ENCODE peak calls at places on chromosomes 1 and 21, in nine cellular contexts. A, E, W, G, S, U, V, B and Z are unnamed samples.

GRCh38 chr1:42466030-42466429 is 2.9 kb downstream of the CCDC30 start:
- DNase-seq in A (no peak), E (no peak), W (no peak), G (no peak), S (no peak), U (no peak), V (no peak), B (no peak), Z (no peak)

GRCh38 chr1:234185438-234185837 is 187.8 kb upstream of the COA6 start:
- DNase-seq in A (no peak), E (no peak), W (no peak), G (no peak), S (no peak), U (no peak), V (no peak), B (no peak), Z (no peak)

GRCh38 chr1:235357485-235358378 is 9.5 kb upstream of the TBCE start:
- DNase-seq in A (no peak), E (no peak), W (no peak), G (peak), S (no peak), U (no peak), V (no peak), B (no peak), Z (no peak)

GRCh38 chr21:28872218-28872617 is 120.5 kb downstream of the LTN1 start:
- DNase-seq in A (no peak), E (no peak), W (no peak), G (no peak), S (no peak), U (no peak), V (no peak), B (peak), Z (no peak)

GRCh38 chr1:5896706-5897105 is 95.5 kb downstream of the NPHP4 start:
- DNase-seq in A (no peak), E (no peak), W (no peak), G (peak), S (no peak), U (no peak), V (no peak), B (no peak), Z (no peak)

GRCh38 chr1:8373547-8374270 is 55.8 kb downstream of the SLC45A1 start:
- DNase-seq in A (no peak), E (no peak), W (no peak), G (no peak), S (no peak), U (no peak), V (no peak), B (peak), Z (no peak)

GRCh38 chr1:156462954-156463795 is 37.4 kb downstream of the MEF2D start:
- DNase-seq in A (no peak), E (no peak), W (no peak), G (no peak), S (no peak), U (no peak), V (no peak), B (no peak), Z (no peak)

GRCh38 chr1:9448132-9449105 is 90.8 kb upstream of the SLC25A33 start:
- DNase-seq in A (no peak), E (no peak), W (no peak), G (no peak), S (no peak), U (no peak), V (no peak), B (no peak), Z (no peak)

GRCh38 chr1:209150114-209150513 is 433.4 kb upstream of the CAMK1G start:
- DNase-seq in A (no peak), E (no peak), W (no peak), G (peak), S (no peak), U (no peak), V (no peak), B (peak), Z (no peak)

GRCh38 chr21:32252136-32252535 is 26.7 kb downstream of the MIS18A start:
- DNase-seq in A (no peak), E (no peak), W (no peak), G (no peak), S (no peak), U (no peak), V (no peak), B (no peak), Z (no peak)

GRCh38 chr1:158067651-158068050 is 74.2 kb downstream of the KIRREL1 start:
- DNase-seq in A (no peak), E (no peak), W (no peak), G (no peak), S (no peak), U (no peak), V (no peak), B (peak), Z (no peak)

GRCh38 chr1:233689017-233689747 is 75.3 kb downstream of the KCNK1 start:
- DNase-seq in A (no peak), E (no peak), W (no peak), G (no peak), S (no peak), U (no peak), V (no peak), B (peak), Z (no peak)

GRCh38 chr1:31912839-31913239 is 25.3 kb downstream of the PTP4A2 start:
- DNase-seq in A (no peak), E (no peak), W (no peak), G (no peak), S (no peak), U (no peak), V (no peak), B (no peak), Z (no peak)

GRCh38 chr1:51998007-51998406 is 7.5 kb upstream of the RAB3B start:
- DNase-seq in A (no peak), E (no peak), W (no peak), G (no peak), S (no peak), U (no peak), V (no peak), B (no peak), Z (no peak)

GRCh38 chr1:151616505-151616849 is 4.6 kb downstream of the SNX27 start:
- DNase-seq in A (no peak), E (no peak), W (no peak), G (no peak), S (no peak), U (no peak), V (no peak), B (peak), Z (no peak)

GRCh38 chr1:54640361-54640760 is 1.2 kb upstream of the MROH7 start:
- DNase-seq in A (no peak), E (no peak), W (peak), G (no peak), S (no peak), U (no peak), V (no peak), B (no peak), Z (no peak)

GRCh38 chr1:160043543-160043942 is 11.8 kb upstream of the PIGM start:
- DNase-seq in A (no peak), E (no peak), W (no peak), G (no peak), S (no peak), U (no peak), V (no peak), B (no peak), Z (no peak)

GRCh38 chr1:150551784-150552691 is 2.8 kb downstream of the ADAMTSL4 start:
- DNase-seq in A (no peak), E (no peak), W (peak), G (no peak), S (no peak), U (no peak), V (no peak), B (peak), Z (no peak)

GRCh38 chr1:156004843-156005593 is 15.7 kb downstream of the SSR2 start:
- DNase-seq in A (no peak), E (no peak), W (no peak), G (no peak), S (no peak), U (no peak), V (no peak), B (no peak), Z (no peak)

GRCh38 chr1:19825298-19825697 is 10.2 kb upstream of the RNF186 start:
- DNase-seq in A (no peak), E (no peak), W (no peak), G (no peak), S (no peak), U (no peak), V (no peak), B (no peak), Z (no peak)

GRCh38 chr1:107449326-107449725 is 308.5 kb downstream of the NTNG1 start:
- DNase-seq in A (no peak), E (no peak), W (no peak), G (no peak), S (no peak), U (no peak), V (no peak), B (no peak), Z (no peak)

GRCh38 chr1:8169364-8170058 is 143.4 kb upstream of the ERRFI1 start:
- DNase-seq in A (no peak), E (no peak), W (no peak), G (no peak), S (peak), U (peak), V (peak), B (peak), Z (peak)

GRCh38 chr1:5485968-5486665 is 506.1 kb downstream of the NPHP4 start:
- DNase-seq in A (no peak), E (no peak), W (no peak), G (no peak), S (no peak), U (no peak), V (no peak), B (no peak), Z (no peak)

GRCh38 chr1:18949689-18950414 is 6.6 kb downstream of the IFFO2 start:
- DNase-seq in A (no peak), E (no peak), W (peak), G (no peak), S (no peak), U (no peak), V (no peak), B (peak), Z (no peak)

GRCh38 chr1:3869751-3870301 is 12.6 kb downstream of the DFFB start:
- DNase-seq in A (no peak), E (no peak), W (no peak), G (no peak), S (no peak), U (no peak), V (no peak), B (no peak), Z (no peak)

GRCh38 chr1:43238104-43238503 is 31.7 kb upstream of the TMEM125 start:
- DNase-seq in A (no peak), E (peak), W (peak), G (peak), S (no peak), U (no peak), V (no peak), B (peak), Z (no peak)